ENCODE peak calls at places on chromosomes 6 and 20, in eight cellular contexts. Z, L, P, C, G, I, W and F are unnamed samples.

GRCh38 chr6:96923871-96924493 is 546 bp upstream of the KLHL32 start:
- DNase-seq in Z (no peak), L (no peak), P (no peak), C (no peak), G (no peak), I (no peak), W (no peak), F (no peak)

GRCh38 chr6:12483712-12484111 is 193.6 kb downstream of the EDN1 start:
- DNase-seq in Z (peak; percentile 81), L (peak; percentile 52), P (no peak), C (no peak), G (peak; percentile 77), I (no peak), W (peak; percentile 98), F (peak; percentile 78)

GRCh38 chr6:73798592-73798991 is 102.6 kb downstream of the CD109 start:
- DNase-seq in Z (no peak), L (peak; percentile 21), P (no peak), C (no peak), G (peak; percentile 6), I (peak; percentile 88), W (peak; percentile 44), F (peak; percentile 21)

GRCh38 chr20:61253264-61253639 is 1.2 kb downstream of the CDH4 start:
- DNase-seq in Z (no peak), L (no peak), P (no peak), C (no peak), G (no peak), I (peak; percentile 57), W (no peak), F (no peak)

GRCh38 chr6:39063520-39063919 is 14.9 kb downstream of the GLP1R start:
- DNase-seq in Z (no peak), L (no peak), P (no peak), C (no peak), G (no peak), I (no peak), W (no peak), F (no peak)

GRCh38 chr20:37238426-37238825 is 23.2 kb downstream of the GHRH start:
- DNase-seq in Z (no peak), L (no peak), P (no peak), C (no peak), G (no peak), I (no peak), W (no peak), F (no peak)

GRCh38 chr6:136226674-136227377 is 23.3 kb downstream of the MTFR2 start:
- DNase-seq in Z (no peak), L (no peak), P (no peak), C (no peak), G (no peak), I (no peak), W (no peak), F (no peak)

GRCh38 chr6:170448317-170448716 is 104.8 kb downstream of the PSMB1 start:
- DNase-seq in Z (no peak), L (no peak), P (no peak), C (no peak), G (no peak), I (no peak), W (no peak), F (no peak)

GRCh38 chr6:143501851-143502250 is 9.7 kb downstream of the FUCA2 start:
- DNase-seq in Z (no peak), L (no peak), P (no peak), C (no peak), G (no peak), I (no peak), W (no peak), F (no peak)

GRCh38 chr20:49712918-49713778 is 530 bp downstream of the B4GALT5 start:
- DNase-seq in Z (no peak), L (peak; percentile 47), P (peak; percentile 53), C (peak; percentile 23), G (no peak), I (peak; percentile 60), W (no peak), F (peak; percentile 51)

GRCh38 chr20:31709939-31710338 is 12.7 kb downstream of the BCL2L1 start:
- DNase-seq in Z (no peak), L (no peak), P (no peak), C (no peak), G (no peak), I (no peak), W (peak; percentile 2), F (no peak)

GRCh38 chr20:2101057-2101934 is at the start of gene STK35:
- DNase-seq in Z (no peak), L (no peak), P (peak; percentile 85), C (no peak), G (peak; percentile 37), I (peak; percentile 76), W (peak; percentile 66), F (peak; percentile 79)

GRCh38 chr6:132136976-132137375 is 185.8 kb upstream of the CCN2 start:
- DNase-seq in Z (no peak), L (no peak), P (no peak), C (no peak), G (no peak), I (no peak), W (no peak), F (no peak)

GRCh38 chr6:62891065-62891647 is 320.1 kb upstream of the FKBP1C start:
- DNase-seq in Z (no peak), L (no peak), P (no peak), C (no peak), G (no peak), I (peak; percentile 11), W (peak; percentile 25), F (no peak)

GRCh38 chr20:63439866-63440265 is 32.6 kb downstream of the KCNQ2 start:
- DNase-seq in Z (no peak), L (no peak), P (no peak), C (no peak), G (no peak), I (no peak), W (no peak), F (no peak)

GRCh38 chr6:56852611-56853010 is 102.3 kb upstream of the BEND6 start:
- DNase-seq in Z (no peak), L (no peak), P (no peak), C (no peak), G (no peak), I (peak; percentile 50), W (peak; percentile 65), F (no peak)

GRCh38 chr6:157708933-157709332 is 114.1 kb upstream of the SNX9 start:
- DNase-seq in Z (no peak), L (no peak), P (no peak), C (no peak), G (no peak), I (no peak), W (no peak), F (no peak)

GRCh38 chr6:89939144-89939543 is 44.9 kb downstream of the GJA10 start:
- DNase-seq in Z (no peak), L (no peak), P (no peak), C (no peak), G (no peak), I (no peak), W (no peak), F (no peak)

GRCh38 chr6:89932245-89932802 is 38.1 kb downstream of the GJA10 start:
- DNase-seq in Z (no peak), L (no peak), P (no peak), C (no peak), G (no peak), I (no peak), W (no peak), F (no peak)

GRCh38 chr6:89938014-89938413 is 43.7 kb downstream of the GJA10 start:
- DNase-seq in Z (no peak), L (no peak), P (no peak), C (no peak), G (no peak), I (no peak), W (no peak), F (no peak)

GRCh38 chr6:89934685-89935366 is 40.6 kb downstream of the GJA10 start:
- DNase-seq in Z (no peak), L (no peak), P (no peak), C (no peak), G (no peak), I (peak; percentile 67), W (no peak), F (no peak)

GRCh38 chr6:89936177-89936576 is 41.9 kb downstream of the GJA10 start:
- DNase-seq in Z (no peak), L (no peak), P (no peak), C (no peak), G (no peak), I (no peak), W (no peak), F (no peak)
- H3K36me3 ChIP-seq in Z (no peaks in the 10 kb centered on the region), L (no peaks in the 10 kb centered on the region), P (no peaks in the 10 kb centered on the region), C (peaks cover 23% of the 10 kb centered on the region), G (no peaks in the 10 kb centered on the region), I (no peaks in the 10 kb centered on the region), W (no peaks in the 10 kb centered on the region), F (no peaks in the 10 kb centered on the region)

GRCh38 chr20:19911810-19912382 is 105.3 kb upstream of the NAA20 start:
- DNase-seq in Z (no peak), L (no peak), P (no peak), C (no peak), G (no peak), I (no peak), W (no peak), F (no peak)
- H3K4me1 ChIP-seq in Z (peaks cover 17% of the 10 kb centered on the region), L (no peaks in the 10 kb centered on the region), P (peaks cover 68% of the 10 kb centered on the region), C (no peaks in the 10 kb centered on the region), G (peaks cover 9% of the 10 kb centered on the region), I (no peaks in the 10 kb centered on the region), W (peaks cover 23% of the 10 kb centered on the region), F (peaks cover 9% of the 10 kb centered on the region)

GRCh38 chr6:88013015-88013414 is 34.6 kb upstream of the SPACA1 start:
- DNase-seq in Z (no peak), L (peak; percentile 21), P (no peak), C (no peak), G (no peak), I (no peak), W (no peak), F (no peak)
- H3K27ac ChIP-seq in Z (no peak overlapping the region), L (no peak overlapping the region), P (no peak overlapping the region), C (no peak overlapping the region), G (no peak overlapping the region), I (no peak overlapping the region), W (no peak overlapping the region), F (no peak overlapping the region)

DNA sequence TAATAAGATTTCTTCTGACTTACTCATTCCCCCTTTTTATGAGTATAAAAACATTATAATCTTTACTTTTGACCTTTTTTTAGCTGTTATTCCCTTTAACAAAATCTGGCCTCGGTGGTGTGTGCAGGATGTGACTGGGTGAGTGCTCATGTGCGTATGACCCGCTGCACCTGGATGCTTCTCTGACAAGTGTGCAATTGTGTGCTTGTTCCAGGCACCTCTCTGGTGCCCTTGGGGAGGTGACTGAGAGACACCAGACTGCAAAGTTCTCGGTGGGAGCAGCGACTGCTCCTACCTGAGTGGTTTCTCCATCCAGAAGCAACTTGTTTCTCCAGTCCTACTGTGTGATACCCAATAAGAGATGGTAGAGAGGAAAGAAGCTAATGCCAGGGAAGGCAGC is 65.0 kb downstream of the ISM1 start:
- DNase-seq in Z (no peak), L (no peak), P (no peak), C (no peak), G (no peak), I (no peak), W (no peak), F (no peak)
- H3K36me3 ChIP-seq in Z (no peaks in the 10 kb centered on the region), L (no peaks in the 10 kb centered on the region), P (no peaks in the 10 kb centered on the region), C (no peaks in the 10 kb centered on the region), G (no peaks in the 10 kb centered on the region), I (no peaks in the 10 kb centered on the region), W (no peaks in the 10 kb centered on the region), F (no peaks in the 10 kb centered on the region)